ENCODE peak calls at places on chromosomes 4 and X, in four cellular contexts. Z, P, D and E are unnamed samples.

GRCh38 chrX:9525511-9526248 is 60.8 kb downstream of the TBL1X start:
- DNase-seq in D (no peak), Z (no peak), P (no peak), E (no peak)

GRCh38 chr4:52195882-52196281 is 144.8 kb downstream of the SPATA18 start:
- DNase-seq in P (no peak), D (no peak), Z (no peak), E (no peak)

GRCh38 chr4:89482248-89482647 is 174.6 kb upstream of the GPRIN3 start:
- DNase-seq in P (no peak), Z (no peak), D (peak), E (no peak)

GRCh38 chrX:103687073-103687695 is 685 bp upstream of the MORF4L2 start:
- DNase-seq in D (peak), P (peak), Z (peak), E (peak)

GRCh38 chrX:72408885-72409284 is 103.2 kb upstream of the CITED1 start:
- DNase-seq in D (no peak), P (no peak), Z (no peak), E (no peak)

GRCh38 chrX:120642871-120643270 is 13.0 kb upstream of the C1GALT1C1 start:
- DNase-seq in Z (no peak), D (no peak), P (no peak), E (no peak)

GRCh38 chr4:150583287-150584197 is 1.6 kb downstream of the MAB21L2 start:
- DNase-seq in D (no peak), Z (peak), P (peak), E (no peak)

GRCh38 chr4:110518889-110519490 is 43.0 kb downstream of the ENPEP start:
- DNase-seq in D (peak), P (peak), Z (no peak), E (no peak)

GRCh38 chrX:103254171-103254824 is 657 bp downstream of the TCEAL8 start:
- DNase-seq in D (peak), P (peak), Z (peak), E (no peak)

GRCh38 chrX:68659385-68659784 is 11.9 kb downstream of the STARD8 start:
- DNase-seq in Z (no peak), D (no peak), P (no peak), E (no peak)

GRCh38 chr4:21113496-21114213 is 413.4 kb downstream of the PACRGL start:
- DNase-seq in Z (no peak), D (no peak), P (no peak), E (no peak)

GRCh38 chr4:18540349-18540748 is 518.8 kb upstream of the LCORL start:
- DNase-seq in D (no peak), Z (no peak), P (no peak), E (no peak)

GRCh38 chr4:88409206-88409605 is 30.6 kb downstream of the HERC6 start:
- DNase-seq in Z (no peak), D (no peak), P (no peak), E (no peak)

GRCh38 chr4:148068065-148068911 is 336.4 kb downstream of the ARHGAP10 start:
- DNase-seq in D (no peak), Z (no peak), P (no peak), E (no peak)

GRCh38 chr4:26034849-26035248 is 120.8 kb downstream of the SMIM20 start:
- DNase-seq in P (no peak), D (no peak), Z (no peak), E (no peak)

GRCh38 chr4:169745291-169745690 is 12.5 kb downstream of the HPF1 start:
- DNase-seq in D (no peak), P (no peak), Z (no peak), E (no peak)

GRCh38 chr4:5943561-5943960 is 50.7 kb upstream of the CRMP1 start:
- DNase-seq in P (no peak), Z (no peak), D (no peak), E (no peak)

GRCh38 chrX:80576815-80577533 is 156.7 kb downstream of the TENT5D start:
- DNase-seq in Z (no peak), P (no peak), D (no peak), E (no peak)

GRCh38 chrX:33138677-33139249 is 72.6 kb downstream of the DMD start:
- DNase-seq in D (no peak), Z (no peak), P (no peak), E (no peak)

GRCh38 chr4:158038718-158039117 is 134.1 kb downstream of the GASK1B start:
- DNase-seq in D (no peak), P (no peak), Z (no peak), E (no peak)

GRCh38 chr4:24249972-24250371 is 334.4 kb downstream of the DHX15 start:
- DNase-seq in P (no peak), D (no peak), Z (no peak), E (no peak)

GRCh38 chrX:7414753-7415152 is 266.8 kb upstream of the PUDP start:
- DNase-seq in Z (no peak), D (no peak), P (no peak), E (no peak)

GRCh38 chrX:107117993-107118321 is 665 bp downstream of the RBM41 start:
- DNase-seq in P (no peak), D (peak), Z (no peak), E (no peak)

GRCh38 chr4:52957220-52957686 is 95.1 kb downstream of the RASL11B start:
- DNase-seq in Z (no peak), P (peak), D (no peak), E (no peak)

GRCh38 chrX:154517101-154517781 is 1.2 kb upstream of the FAM3A start:
- DNase-seq in P (peak), Z (peak), D (no peak), E (no peak)
- H3K4me3 ChIP-seq in P (peak), Z (no peak), D (peak), E (peak)

GRCh38 chrX:15623074-15623473 is 22.3 kb upstream of the ACE2 start:
- DNase-seq in Z (no peak), P (no peak), D (no peak), E (no peak)
- TF ChIP-seq CTCF in Z (no peak), P (no peak), D (no peak), E (no peak)

GRCh38 chr4:38800956-38801450 is 3.6 kb downstream of the TLR1 start:
- DNase-seq in P (no peak), D (no peak), Z (no peak), E (no peak)

GRCh38 chr4:38804654-38805295 is at the start of gene TLR1:
- DNase-seq in D (peak), P (no peak), Z (no peak), E (no peak)

GRCh38 chr4:38803833-38804653 is 548 bp downstream of the TLR1 start:
- DNase-seq in D (peak), Z (no peak), P (no peak), E (no peak)

GRCh38 chr4:38802561-38803355 is 1.8 kb downstream of the TLR1 start:
- DNase-seq in Z (no peak), D (peak), P (no peak), E (no peak)

DNA sequence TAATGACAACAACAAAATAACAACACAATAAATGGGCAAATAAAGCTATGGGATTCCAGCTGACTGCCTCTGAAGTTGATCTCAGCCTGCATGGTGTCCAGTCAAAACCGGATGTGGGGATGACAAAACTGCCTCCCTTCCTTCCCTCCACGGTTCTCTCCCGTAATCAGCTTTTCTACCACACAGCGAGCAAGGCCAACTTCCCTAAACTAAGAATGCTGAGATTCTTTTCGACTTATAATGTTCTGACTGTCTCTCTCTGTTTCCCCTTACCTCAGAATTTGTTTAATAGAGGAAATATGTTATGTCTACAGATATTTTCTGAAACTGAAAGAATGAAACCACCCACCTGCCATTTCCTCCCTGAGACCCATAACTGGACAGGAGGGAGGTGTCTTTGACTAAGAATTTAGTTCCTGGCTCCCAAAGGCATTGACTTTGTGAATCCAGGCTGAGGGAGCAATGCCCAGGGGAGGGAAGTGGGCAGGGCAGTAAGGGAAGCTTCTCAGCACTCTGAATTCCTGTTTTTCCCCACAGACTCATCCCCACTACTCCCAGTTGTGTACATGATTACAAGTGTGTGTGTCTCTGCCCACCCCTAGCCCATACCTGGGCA is 1.0 kb upstream of the TLR1 start:
- DNase-seq in Z (peak), P (peak), D (peak), E (no peak)
- TF ChIP-seq POLR2A in Z (no peak), P (no peak), D (no peak), E (no peak)

GRCh38 chrX:96407501-96407900 is 277.1 kb upstream of the DIAPH2 start:
- DNase-seq in P (no peak), D (no peak), Z (no peak), E (no peak)
- H3K4me3 ChIP-seq in P (no peak), D (no peak), Z (no peak), E (no peak)